ENCODE peak calls at places on chromosomes 12 and 14, in nine cellular contexts. X is myocyte, O is NCI-H1417, Z is aorta, W is amygdala, S is foreskin fibroblast, I is amniotic stem cell, R is WERI-Rb-1, U is kidney. K is an unnamed sample.

GRCh38 chr12:32032205-32032810 is 73.1 kb downstream of the RESF1 start:
- DNase-seq in Z (no peak), W (no peak), O (no peak), S (no peak), I (no peak), R (no peak), X (no peak), U (no peak), K (peak; percentile 42)

GRCh38 chr14:60090864-60091519 is 731 bp upstream of the PCNX4 start:
- DNase-seq in U (no peak), X (peak; percentile 94), Z (peak; percentile 52), W (peak; percentile 45), S (peak; percentile 68), I (no peak), R (peak; percentile 50), O (no peak), K (peak; percentile 70)

GRCh38 chr14:24662753-24663152 is 28.8 kb upstream of the GZMB start:
- DNase-seq in O (no peak), R (no peak), U (no peak), Z (no peak), S (no peak), X (no peak), W (no peak), I (no peak), K (no peak)

GRCh38 chr12:130307859-130308258 is 29.8 kb upstream of the PIWIL1 start:
- DNase-seq in I (no peak), X (no peak), R (no peak), S (no peak), O (no peak), U (no peak), Z (no peak), W (no peak), K (no peak)

GRCh38 chr14:22549981-22550670 is 38.9 kb downstream of the DAD1 start:
- DNase-seq in I (no peak), R (no peak), X (peak; percentile 52), Z (no peak), W (no peak), O (no peak), U (no peak), S (no peak), K (no peak)

GRCh38 chr12:1592444-1593231 is 1.7 kb downstream of the FBXL14 start:
- DNase-seq in R (peak; percentile 23), X (no peak), S (peak; percentile 74), O (peak; percentile 78), W (peak; percentile 47), Z (peak; percentile 59), U (peak; percentile 75), I (no peak), K (peak; percentile 45)

GRCh38 chr12:19065223-19065622 is 64.3 kb upstream of the PLEKHA5 start:
- DNase-seq in X (no peak), S (no peak), W (no peak), U (no peak), O (no peak), Z (no peak), R (no peak), I (no peak), K (no peak)

GRCh38 chr14:87186745-87187144 is 806.2 kb downstream of the GALC start:
- DNase-seq in I (no peak), U (no peak), Z (no peak), W (no peak), O (no peak), S (no peak), R (no peak), X (no peak), K (no peak)

GRCh38 chr14:77004711-77005460 is 23.6 kb downstream of the IRF2BPL start:
- DNase-seq in O (no peak), Z (no peak), X (no peak), R (no peak), I (no peak), U (no peak), W (no peak), S (no peak), K (no peak)

GRCh38 chr14:87745507-87746118 is 247.4 kb downstream of the GALC start:
- DNase-seq in O (peak; percentile 75), I (no peak), W (no peak), X (peak; percentile 1), U (no peak), Z (no peak), S (no peak), R (peak; percentile 50), K (no peak)

GRCh38 chr14:70652871-70653270 is 11.2 kb downstream of the TTC9 start:
- DNase-seq in I (no peak), W (no peak), X (no peak), U (no peak), S (no peak), Z (no peak), O (no peak), R (no peak), K (no peak)

GRCh38 chr12:26271889-26272492 is 76.6 kb downstream of the SSPN start:
- DNase-seq in I (peak; percentile 1), S (peak; percentile 69), U (peak; percentile 93), X (peak; percentile 43), Z (peak; percentile 91), O (no peak), R (no peak), W (peak; percentile 7), K (no peak)

GRCh38 chr14:94344389-94344788 is 21.3 kb upstream of the SERPINA6 start:
- DNase-seq in Z (no peak), W (no peak), S (no peak), I (no peak), O (no peak), X (no peak), U (no peak), R (no peak), K (no peak)

GRCh38 chr12:131608740-131609665 is 101.9 kb upstream of the SFSWAP start:
- DNase-seq in R (peak; percentile 75), I (peak; percentile 9), S (peak; percentile 54), U (no peak), Z (peak; percentile 80), W (peak; percentile 69), O (peak; percentile 52), X (peak; percentile 40), K (peak; percentile 48)

GRCh38 chr14:91854327-91854934 is 12.9 kb downstream of the TC2N start:
- DNase-seq in U (no peak), I (no peak), O (no peak), Z (no peak), R (no peak), X (no peak), W (no peak), S (no peak), K (no peak)

GRCh38 chr12:28893365-28893764 is 255.7 kb upstream of the FAR2 start:
- DNase-seq in I (no peak), Z (no peak), R (no peak), O (no peak), S (no peak), X (no peak), W (no peak), U (no peak), K (peak; percentile 16)

GRCh38 chr12:85835417-85835809 is 796 bp downstream of the RASSF9 start:
- DNase-seq in S (peak; percentile 7), Z (no peak), I (no peak), X (peak; percentile 26), U (no peak), W (no peak), R (no peak), O (no peak), K (no peak)

GRCh38 chr12:67788118-67788517 is 139.6 kb downstream of the DYRK2 start:
- DNase-seq in W (no peak), U (no peak), R (no peak), S (no peak), I (no peak), O (no peak), X (peak; percentile 82), Z (no peak), K (no peak)

GRCh38 chr14:75905505-75905904 is 76.3 kb downstream of the TGFB3 start:
- DNase-seq in Z (peak; percentile 83), X (peak; percentile 92), I (no peak), W (no peak), U (no peak), R (no peak), S (peak; percentile 31), O (no peak), K (no peak)

GRCh38 chr12:94712852-94713545 is 62.6 kb upstream of the TMCC3 start:
- DNase-seq in X (peak; percentile 91), R (no peak), O (no peak), Z (no peak), W (no peak), S (no peak), I (no peak), U (no peak), K (no peak)

GRCh38 chr12:99092100-99092851 is 447.2 kb downstream of the APAF1 start:
- DNase-seq in S (no peak), U (no peak), R (no peak), Z (no peak), X (no peak), I (no peak), W (no peak), O (no peak), K (no peak)

GRCh38 chr12:89208661-89209096 is 143.6 kb downstream of the DUSP6 start:
- DNase-seq in R (no peak), W (no peak), O (no peak), Z (no peak), S (no peak), U (no peak), X (no peak), I (no peak), K (no peak)

GRCh38 chr12:94147991-94148840 is at the start of gene PLXNC1:
- DNase-seq in S (no peak), Z (peak; percentile 85), I (peak; percentile 3), U (peak; percentile 87), W (peak; percentile 57), R (peak; percentile 36), X (no peak), O (peak; percentile 85), K (peak; percentile 32)

GRCh38 chr12:106226884-106227640 is 20.8 kb downstream of the CKAP4 start:
- DNase-seq in I (peak; percentile 41), Z (no peak), U (no peak), O (peak; percentile 86), S (peak; percentile 42), X (peak; percentile 72), R (no peak), W (no peak), K (peak; percentile 43)

GRCh38 chr14:63267171-63267570 is 51.6 kb downstream of the GPHB5 start:
- DNase-seq in I (no peak), W (no peak), O (no peak), S (no peak), U (no peak), R (no peak), Z (no peak), X (no peak), K (no peak)

GRCh38 chr12:97276621-97277020 is 186.0 kb upstream of the RMST start:
- DNase-seq in X (no peak), O (peak; percentile 54), S (no peak), I (no peak), R (no peak), W (no peak), Z (no peak), U (no peak), K (no peak)

GRCh38 chr12:116717466-116718457 is 20.1 kb downstream of the SPRING1 start:
- DNase-seq in R (no peak), X (peak; percentile 44), U (peak; percentile 89), S (peak; percentile 34), W (peak; percentile 31), Z (peak; percentile 74), I (no peak), O (peak; percentile 41), K (no peak)

GRCh38 chr14:102262894-102263462 is 42.0 kb downstream of the MOK start:
- DNase-seq in X (no peak), I (no peak), U (no peak), Z (no peak), O (peak; percentile 87), W (no peak), S (no peak), R (peak; percentile 82), K (no peak)

GRCh38 chr12:49108958-49109404 is 1.7 kb downstream of the LMBR1L start:
- DNase-seq in S (no peak), X (peak; percentile 35), Z (peak; percentile 66), W (no peak), R (peak; percentile 53), O (no peak), U (no peak), I (no peak), K (peak; percentile 44)

GRCh38 chr12:131090254-131091210 is 136.8 kb downstream of the ADGRD1 start:
- DNase-seq in O (no peak), W (no peak), R (no peak), Z (no peak), U (no peak), I (no peak), X (no peak), S (no peak), K (no peak)

GRCh38 chr12:3636328-3636727 is 116.6 kb downstream of the CRACR2A start:
- DNase-seq in Z (no peak), R (no peak), U (no peak), I (no peak), O (no peak), W (no peak), X (no peak), S (no peak), K (no peak)

K was measured in HCEC 1CT.